ENCODE peak calls at places on chromosomes 7 and 10, in six cellular contexts. G is H9, P is Ammon's horn, F is neuronal stem cell, N is cardiac muscle cell, A is D341Med. W is an unnamed sample.
A peak's percentile ranks its signal among the peaks of the same experiment; 100 is the strongest.

GRCh38 chr7:143245123-143245522 is 18.1 kb upstream of the GSTK1 start:
- DNase-seq in G (no peak), P (no peak), F (no peak), N (peak; percentile 18), A (no peak), W (peak; percentile 67)

GRCh38 chr10:9869777-9870176 is 1147.9 kb upstream of the CELF2 start:
- DNase-seq in G (no peak), P (no peak), F (no peak), N (no peak), A (no peak), W (no peak)

GRCh38 chr7:34558026-34558425 is 100.0 kb upstream of the NPSR1 start:
- DNase-seq in G (no peak), P (no peak), F (no peak), N (no peak), A (no peak), W (no peak)

GRCh38 chr7:77907281-77907680 is 108.7 kb downstream of the PHTF2 start:
- DNase-seq in G (no peak), P (no peak), F (no peak), N (no peak), A (no peak), W (no peak)

GRCh38 chr10:131109746-131110145 is 201.8 kb downstream of the TCERG1L start:
- DNase-seq in G (no peak), P (peak; percentile 60), F (no peak), N (no peak), A (no peak), W (no peak)

GRCh38 chr7:159114981-159115380 is 29.7 kb downstream of the VIPR2 start:
- DNase-seq in G (no peak), P (no peak), F (no peak), N (no peak), A (no peak), W (peak; percentile 9)

GRCh38 chr10:73653195-73653594 is 2.6 kb downstream of the SYNPO2L start:
- DNase-seq in G (no peak), P (no peak), F (no peak), N (no peak), A (no peak), W (no peak)

GRCh38 chr10:71666607-71667373 is 52.8 kb downstream of the C10orf105 start:
- DNase-seq in G (no peak), P (no peak), F (no peak), N (no peak), A (no peak), W (no peak)

GRCh38 chr7:46391215-46391614 is 470.1 kb upstream of the IGFBP3 start:
- DNase-seq in G (no peak), P (no peak), F (no peak), N (no peak), A (no peak), W (no peak)